ENCODE peak calls at places on chromosomes 11 and 22, in eight cellular contexts. A is pancreas; H is lung; G is iPS DF 6.9; B is transverse colon; Z is cardiac muscle cell; T is fibroblast of lung; E is CD4-positive, alpha-beta memory T cell. Q is an unnamed sample. For H3K4me1 and H3K36me3, the result is how much of the 10 kb centered on the place peaks cover.

GRCh38 chr11:19508166-19508565 is 204.5 kb upstream of the NAV2 start:
- DNase-seq in G (no peak), Z (no peak), A (no peak), T (peak), B (peak), H (no peak), E (no peak), Q (peak)

GRCh38 chr22:37169412-37169811 is 18.6 kb downstream of the C1QTNF6 start:
- DNase-seq in T (no peak), H (no peak), G (no peak), B (no peak), E (no peak), A (peak), Z (no peak), Q (no peak)

GRCh38 chr11:121671276-121672168 is 218.8 kb upstream of the SORL1-AS1 start:
- DNase-seq in T (peak), H (no peak), A (no peak), G (no peak), Z (peak), B (no peak), E (no peak), Q (no peak)

GRCh38 chr22:43654271-43654670 is 157.8 kb downstream of the EFCAB6 start:
- DNase-seq in T (no peak), H (no peak), A (no peak), E (no peak), B (no peak), Z (no peak), G (no peak), Q (no peak)

GRCh38 chr11:12189543-12190235 is 79.3 kb downstream of the MICAL2 start:
- DNase-seq in H (no peak), G (no peak), B (no peak), Z (no peak), T (no peak), E (peak), A (no peak), Q (no peak)

GRCh38 chr11:614583-615452 is 932 bp downstream of the IRF7 start:
- DNase-seq in T (no peak), H (no peak), Z (no peak), B (peak), A (peak), G (no peak), E (no peak), Q (peak)

GRCh38 chr11:110587972-110588371 is 124.3 kb downstream of the ARHGAP20 start:
- DNase-seq in B (no peak), E (no peak), Z (peak), H (no peak), A (no peak), T (peak), G (no peak), Q (no peak)

GRCh38 chr22:44455151-44455962 is 42.7 kb downstream of the RTL6 start:
- DNase-seq in H (no peak), A (no peak), T (no peak), G (no peak), Z (no peak), B (peak), E (peak), Q (peak)

GRCh38 chr11:33135216-33135615 is 26.1 kb downstream of the CSTF3 start:
- DNase-seq in E (no peak), G (no peak), H (no peak), Z (peak), A (no peak), T (peak), B (no peak), Q (no peak)

GRCh38 chr11:102853956-102854355 is 10.5 kb upstream of the MMP3 start:
- DNase-seq in A (no peak), B (no peak), G (no peak), E (no peak), H (no peak), T (no peak), Z (no peak), Q (no peak)

GRCh38 chr11:62105611-62106245 is 18.1 kb upstream of the INCENP start:
- DNase-seq in T (peak), G (no peak), A (no peak), E (no peak), B (no peak), H (no peak), Z (peak), Q (no peak)

GRCh38 chr11:130699561-130699960 is 216.7 kb downstream of the SNX19 start:
- DNase-seq in T (no peak), E (no peak), G (no peak), A (no peak), B (no peak), Z (no peak), H (no peak), Q (no peak)

GRCh38 chr22:29040385-29041275 is 21.0 kb downstream of the C22orf31 start:
- DNase-seq in E (peak), T (peak), H (peak), A (no peak), G (peak), Z (peak), B (peak), Q (peak)

GRCh38 chr22:37514526-37515051 is 4.6 kb downstream of the CARD10 start:
- DNase-seq in T (no peak), A (no peak), E (no peak), H (no peak), Z (no peak), G (no peak), B (no peak), Q (no peak)

GRCh38 chr11:3920148-3920852 is 64.8 kb downstream of the STIM1 start:
- DNase-seq in Z (peak), E (peak), T (peak), A (no peak), G (no peak), H (peak), B (peak), Q (peak)

GRCh38 chr11:71080239-71081097 is 171.9 kb downstream of the SHANK2 start:
- DNase-seq in B (peak), Z (peak), A (no peak), H (peak), E (no peak), G (peak), T (peak), Q (peak)

GRCh38 chr11:10493041-10493663 is 38.1 kb downstream of the AMPD3 start:
- DNase-seq in Z (no peak), H (peak), E (no peak), B (no peak), G (no peak), A (no peak), T (no peak), Q (no peak)

GRCh38 chr22:37014415-37014806 is 4.8 kb downstream of the TST start:
- DNase-seq in A (no peak), G (no peak), B (no peak), H (no peak), Z (no peak), T (no peak), E (no peak), Q (no peak)

GRCh38 chr22:50201191-50202129 is 649 bp downstream of the SELENOO start:
- DNase-seq in A (no peak), H (no peak), G (no peak), Z (no peak), T (no peak), E (no peak), B (no peak), Q (peak)

GRCh38 chr11:75276696-75277095 is 36.1 kb downstream of the TPBGL start:
- DNase-seq in B (no peak), T (no peak), A (peak), E (no peak), H (no peak), G (no peak), Z (no peak), Q (peak)

GRCh38 chr22:17794726-17795125 is 20.5 kb upstream of the BID start:
- DNase-seq in B (no peak), E (no peak), H (no peak), A (no peak), T (no peak), Z (no peak), G (no peak), Q (no peak)

GRCh38 chr11:44596541-44597276 is 31.2 kb downstream of the CD82 start:
- DNase-seq in Z (no peak), E (peak), T (no peak), B (no peak), A (no peak), H (no peak), G (no peak), Q (no peak)

GRCh38 chr11:2138436-2139117 is 612 bp downstream of the IGF2 start:
- DNase-seq in A (no peak), H (no peak), B (no peak), G (no peak), E (no peak), Z (no peak), T (peak), Q (no peak)

GRCh38 chr11:2136952-2137201 is 2.3 kb downstream of the IGF2 start:
- DNase-seq in B (no peak), H (no peak), G (no peak), T (no peak), E (no peak), Z (no peak), A (no peak), Q (no peak)

GRCh38 chr11:2137202-2138071 is 1.8 kb downstream of the IGF2 start:
- DNase-seq in A (peak), H (peak), E (no peak), G (no peak), T (peak), B (peak), Z (peak), Q (peak)

GRCh38 chr11:2139118-2139490 is at the start of gene IGF2:
- DNase-seq in E (no peak), H (no peak), B (no peak), A (no peak), Z (no peak), T (peak), G (no peak), Q (no peak)

GRCh38 chr11:2138075-2138435 is 1.1 kb downstream of the IGF2 start:
- DNase-seq in B (no peak), G (no peak), A (no peak), T (no peak), Z (no peak), E (no peak), H (no peak), Q (no peak)
- H3K27ac ChIP-seq in B (no peak), G (no peak), A (no peak), T (no peak), Z (no peak), E (no peak), H (no peak), Q (no peak)

DNA sequence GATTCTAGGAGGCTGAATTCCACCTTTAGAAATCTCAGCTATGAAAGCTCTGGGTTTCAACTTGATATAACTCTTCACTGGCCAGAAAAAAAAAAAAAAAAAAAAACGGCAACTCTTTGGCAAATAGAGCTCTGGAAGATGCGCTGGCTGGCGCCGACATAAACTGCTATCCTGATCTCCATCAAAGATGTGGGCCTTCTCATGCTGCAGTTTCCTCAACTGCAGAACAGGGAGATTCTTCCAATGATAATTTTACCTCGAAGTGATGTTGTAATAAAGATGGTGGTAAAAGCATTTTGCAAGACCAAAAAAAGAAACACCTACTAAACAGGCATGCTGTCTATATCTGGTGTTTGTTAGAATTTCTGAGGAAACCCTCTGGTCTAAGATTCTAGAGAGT is 20.2 kb downstream of the FLI1 start:
- DNase-seq in H (no peak), A (no peak), E (no peak), B (no peak), Z (no peak), G (no peak), T (no peak), Q (no peak)
- H3K4me1 ChIP-seq in H (under half), A (under half), E (half or more), B (under half), Z (under half), G (under half), T (under half), Q (under half)

GRCh38 chr22:40409613-40410113 is 39.3 kb downstream of the SGSM3 start:
- DNase-seq in G (no peak), A (no peak), E (no peak), Z (no peak), B (no peak), H (no peak), T (no peak), Q (no peak)

GRCh38 chr22:40407831-40408717 is 37.7 kb downstream of the SGSM3 start:
- DNase-seq in Z (no peak), B (no peak), G (no peak), A (no peak), E (no peak), H (no peak), T (no peak), Q (no peak)

GRCh38 chr22:40407021-40407761 is 36.8 kb downstream of the SGSM3 start:
- DNase-seq in A (no peak), Z (no peak), B (no peak), E (no peak), H (no peak), T (no peak), G (no peak), Q (no peak)

GRCh38 chr22:40410272-40410671 is 39.9 kb downstream of the SGSM3 start:
- DNase-seq in Z (no peak), E (no peak), T (no peak), G (no peak), A (no peak), H (no peak), B (no peak), Q (peak)

DNA sequence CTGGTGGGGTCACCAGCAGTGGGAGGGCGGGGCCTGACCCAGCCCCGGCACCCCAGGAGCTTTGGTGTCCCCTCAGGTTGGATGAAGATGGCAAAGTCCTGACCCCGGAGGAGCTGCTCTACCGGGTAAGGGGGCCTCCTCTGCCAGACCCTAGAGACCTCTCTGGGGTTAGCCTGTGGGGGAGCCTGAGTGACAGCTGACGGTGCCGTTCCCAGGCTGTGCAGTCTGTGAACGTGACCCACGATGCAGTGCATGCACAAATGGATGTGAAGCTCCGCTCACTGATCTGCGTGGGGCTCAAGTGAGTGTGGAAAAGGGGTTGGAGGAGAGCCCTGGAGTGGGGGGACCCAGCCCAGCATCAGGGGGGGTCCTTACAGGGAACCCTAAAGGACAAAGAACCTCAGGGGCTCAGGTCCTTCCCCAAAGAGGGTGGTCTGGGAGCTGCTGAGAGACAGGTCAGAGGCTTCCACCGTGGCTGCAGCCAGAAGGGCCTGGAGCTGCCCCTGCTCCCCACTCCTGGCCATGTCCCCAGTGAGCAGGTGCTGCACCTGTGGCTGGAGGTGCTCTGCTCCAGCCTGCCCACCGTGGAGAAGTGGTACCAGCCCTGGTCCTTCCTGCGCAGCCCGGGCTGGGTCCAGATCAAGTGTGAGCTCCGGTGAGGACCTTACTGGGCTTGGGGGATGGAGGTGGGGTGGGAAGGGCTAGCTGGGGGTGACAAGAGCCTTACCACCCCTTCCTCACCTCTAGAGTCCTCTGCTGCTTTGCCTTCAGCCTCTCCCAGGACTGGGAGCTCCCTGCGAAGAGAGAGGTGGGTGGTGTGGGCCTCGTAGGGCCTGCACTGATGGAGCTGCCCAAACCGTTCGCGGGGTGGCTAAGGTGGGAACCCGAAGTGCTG is 38.6 kb downstream of the SGSM3 start:
- DNase-seq in B (no peak), H (no peak), A (no peak), T (no peak), G (no peak), Z (no peak), E (no peak), Q (no peak)
- H3K36me3 ChIP-seq in B (under half), H (half or more), A (half or more), T (under half), G (half or more), Z (under half), E (half or more), Q (half or more)

GRCh38 chr11:72824020-72824419 is 9.8 kb downstream of the ATG16L2 start:
- DNase-seq in G (no peak), A (no peak), T (no peak), Z (no peak), B (no peak), E (no peak), H (no peak), Q (no peak)

GRCh38 chr11:72825661-72826060 is 11.4 kb downstream of the ATG16L2 start:
- DNase-seq in G (no peak), H (no peak), T (no peak), E (no peak), B (no peak), Z (no peak), A (no peak), Q (no peak)

GRCh38 chr11:72823105-72823804 is 9.0 kb downstream of the ATG16L2 start:
- DNase-seq in T (no peak), A (no peak), E (no peak), B (no peak), H (no peak), G (no peak), Z (no peak), Q (no peak)

GRCh38 chr11:72826191-72826941 is 12.2 kb downstream of the ATG16L2 start:
- DNase-seq in A (no peak), Z (no peak), G (no peak), H (no peak), T (no peak), E (no peak), B (no peak), Q (no peak)

DNA sequence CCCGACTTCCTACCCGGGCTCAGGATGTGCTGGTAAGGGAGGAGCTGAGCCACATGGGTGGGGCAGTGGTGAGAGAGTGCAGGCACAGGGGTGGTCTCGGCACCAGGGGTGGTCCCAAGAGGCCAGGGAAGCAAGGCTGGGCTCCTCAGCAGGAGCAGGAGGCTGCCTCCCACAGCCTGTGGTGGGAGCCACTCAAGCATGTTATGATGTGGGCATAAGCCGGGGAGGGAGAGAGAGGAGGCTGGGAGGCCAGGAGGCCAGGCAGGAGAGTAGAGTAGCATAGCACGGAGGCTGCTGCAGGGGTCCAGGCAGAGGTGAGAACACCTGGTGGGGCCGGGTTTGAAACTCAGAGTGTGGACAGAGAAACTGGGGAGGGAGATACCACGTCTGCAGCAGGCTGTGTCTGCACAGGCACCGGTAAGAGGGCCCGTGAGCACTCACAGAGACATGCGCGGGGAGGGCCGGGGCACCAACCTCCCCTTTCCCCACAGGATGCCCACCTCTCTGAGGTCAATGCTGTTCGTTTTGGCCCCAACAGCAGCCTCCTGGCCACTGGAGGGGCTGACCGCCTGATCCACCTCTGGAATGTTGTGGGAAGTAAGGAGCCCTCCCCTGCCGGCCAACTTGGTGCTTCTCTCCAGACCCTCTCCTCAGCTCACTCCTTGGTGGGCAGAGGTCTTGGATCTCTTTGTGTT is 10.7 kb downstream of the ATG16L2 start:
- DNase-seq in E (no peak), A (no peak), H (no peak), Z (no peak), G (no peak), B (no peak), T (no peak), Q (no peak)
- H3K27ac ChIP-seq in E (no peak), A (no peak), H (no peak), Z (no peak), G (no peak), B (no peak), T (no peak), Q (no peak)

GRCh38 chr11:66415423-66415822 is 5.4 kb upstream of the NPAS4 start:
- DNase-seq in A (no peak), E (no peak), Z (no peak), G (no peak), H (no peak), T (no peak), B (no peak), Q (no peak)

GRCh38 chr11:66418986-66419308 is 1.9 kb upstream of the NPAS4 start:
- DNase-seq in E (no peak), B (no peak), Z (no peak), G (no peak), T (no peak), A (no peak), H (no peak), Q (no peak)

GRCh38 chr11:66418168-66418985 is 2.5 kb upstream of the NPAS4 start:
- DNase-seq in H (peak), G (peak), E (peak), T (peak), Z (peak), A (peak), B (peak), Q (peak)

GRCh38 chr11:66414120-66414934 is 6.5 kb upstream of the NPAS4 start:
- DNase-seq in E (no peak), G (no peak), B (no peak), T (no peak), A (no peak), Z (no peak), H (no peak), Q (no peak)

DNA sequence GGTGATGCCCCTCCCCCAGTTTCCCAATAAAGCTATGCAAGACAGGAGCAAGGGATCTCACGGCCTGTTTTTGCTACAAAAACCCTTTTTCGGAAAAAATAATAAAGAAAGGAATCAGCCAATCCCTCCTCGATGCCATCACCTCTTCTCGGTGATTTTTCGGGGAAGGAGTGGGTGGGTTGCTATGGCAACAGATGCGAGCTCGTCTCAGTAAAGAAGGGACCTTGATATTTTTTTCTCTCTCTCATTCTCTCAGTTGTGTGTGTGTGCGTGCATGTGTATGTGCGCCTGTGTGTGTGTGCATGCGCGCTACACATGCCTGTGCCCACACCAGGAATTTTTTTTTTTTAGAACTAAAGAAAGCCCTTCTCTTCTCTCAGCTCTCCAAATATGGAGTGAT is 3.8 kb upstream of the NPAS4 start:
- DNase-seq in H (no peak), A (no peak), B (no peak), Z (no peak), T (no peak), E (no peak), G (no peak), Q (no peak)
- H3K4me1 ChIP-seq in H (under half), A (under half), B (under half), Z (under half), T (under half), E (under half), G (under half), Q (under half)